ENCODE peak calls at places on chromosomes 12 and 14, in six cellular contexts. W is AG08396, Q is GM23338, B is right atrium auricular region, S is left kidney, A is lung. N is an unnamed sample.

GRCh38 chr12:46209914-46210834 is 58.7 kb downstream of the SLC38A1 start:
- DNase-seq in W (no peak), Q (peak; percentile 45), B (no peak), S (peak; percentile 22), A (peak; percentile 69), N (no peak)

GRCh38 chr14:91872517-91873470 is 5.5 kb upstream of the TC2N start:
- DNase-seq in W (peak; percentile 45), Q (no peak), B (peak; percentile 92), S (no peak), A (peak; percentile 88), N (no peak)

GRCh38 chr14:37246427-37246829 is 48.7 kb downstream of the MIPOL1 start:
- DNase-seq in W (peak; percentile 14), Q (peak; percentile 74), B (no peak), S (peak; percentile 62), A (no peak), N (peak; percentile 33)

GRCh38 chr12:82862069-82862841 is 175.5 kb downstream of the TMTC2 start:
- DNase-seq in W (no peak), Q (no peak), B (no peak), S (peak; percentile 40), A (no peak), N (no peak)

GRCh38 chr12:100593490-100593889 is 20.0 kb downstream of the GAS2L3 start:
- DNase-seq in W (no peak), Q (no peak), B (no peak), S (peak; percentile 9), A (no peak), N (no peak)

GRCh38 chr14:102282751-102283465 is 22.1 kb downstream of the MOK start:
- DNase-seq in W (no peak), Q (no peak), B (no peak), S (no peak), A (no peak), N (no peak)

GRCh38 chr12:14884458-14884878 is 1.2 kb downstream of the MGP start:
- DNase-seq in W (peak; percentile 34), Q (no peak), B (peak; percentile 91), S (peak; percentile 61), A (peak; percentile 84), N (peak; percentile 78)

GRCh38 chr12:68883151-68883550 is 49.8 kb downstream of the CPM start:
- DNase-seq in W (no peak), Q (no peak), B (no peak), S (no peak), A (no peak), N (no peak)

GRCh38 chr14:24631749-24632335 is 2.1 kb downstream of the GZMB start:
- DNase-seq in W (no peak), Q (no peak), B (no peak), S (no peak), A (no peak), N (no peak)

GRCh38 chr14:90114554-90114953 is 52.8 kb downstream of the KCNK13 start:
- DNase-seq in W (no peak), Q (no peak), B (no peak), S (peak; percentile 12), A (no peak), N (no peak)

GRCh38 chr12:118098456-118098855 is 5.4 kb downstream of the VSIG10 start:
- DNase-seq in W (no peak), Q (no peak), B (no peak), S (no peak), A (no peak), N (no peak)

GRCh38 chr12:101564912-101565311 is 29.9 kb upstream of the MYBPC1 start:
- DNase-seq in W (no peak), Q (peak; percentile 51), B (no peak), S (no peak), A (no peak), N (no peak)

GRCh38 chr12:107332726-107333125 is 239.4 kb upstream of the CRY1 start:
- DNase-seq in W (no peak), Q (no peak), B (no peak), S (no peak), A (no peak), N (no peak)

GRCh38 chr12:42510823-42511222 is 78.7 kb downstream of the PRICKLE1 start:
- DNase-seq in W (no peak), Q (peak; percentile 59), B (no peak), S (no peak), A (no peak), N (no peak)

GRCh38 chr12:66236969-66237368 is 48.0 kb downstream of the IRAK3 start:
- DNase-seq in W (no peak), Q (no peak), B (no peak), S (no peak), A (no peak), N (no peak)

GRCh38 chr12:85920324-85920947 is 46.3 kb downstream of the NTS start:
- DNase-seq in W (peak; percentile 3), Q (peak; percentile 73), B (no peak), S (peak; percentile 49), A (no peak), N (no peak)